ENCODE peak calls at places on chromosome 18, in five cellular contexts. N is D721Med, J is PC-3, D is AG09309, U is astrocyte. I is an unnamed sample.

GRCh38 chr18:21907451-21907850 is 166.9 kb downstream of the MIB1 start:
- DNase-seq in N (no peak), J (no peak), D (no peak), U (no peak), I (no peak)

GRCh38 chr18:22176622-22177495 is 7.5 kb downstream of the GATA6 start:
- DNase-seq in N (no peak), J (no peak), D (no peak), U (no peak), I (no peak)

GRCh38 chr18:3717626-3718025 is 267.7 kb downstream of the TGIF1 start:
- DNase-seq in N (no peak), J (no peak), D (no peak), U (no peak), I (no peak)

GRCh38 chr18:35713545-35713944 is 132.0 kb downstream of the GALNT1 start:
- DNase-seq in N (no peak), J (no peak), D (peak), U (peak), I (no peak)

GRCh38 chr18:33700513-33700976 is 122.5 kb downstream of the ASXL3 start:
- DNase-seq in N (no peak), J (no peak), D (no peak), U (no peak), I (no peak)

GRCh38 chr18:7601249-7601620 is 34.1 kb downstream of the PTPRM start:
- DNase-seq in N (no peak), J (peak), D (no peak), U (peak), I (peak)

GRCh38 chr18:48151421-48152095 is 221.1 kb upstream of the SMAD2 start:
- DNase-seq in N (no peak), J (no peak), D (no peak), U (no peak), I (no peak)

GRCh38 chr18:76488190-76488589 is 6.9 kb downstream of the ZNF516 start:
- DNase-seq in N (no peak), J (no peak), D (no peak), U (peak), I (no peak)

GRCh38 chr18:76369791-76370555 is 125.1 kb downstream of the ZNF516 start:
- DNase-seq in N (no peak), J (no peak), D (no peak), U (no peak), I (no peak)

GRCh38 chr18:73296686-73297085 is 428.9 kb upstream of the NETO1 start:
- DNase-seq in N (no peak), J (peak), D (no peak), U (no peak), I (peak)

GRCh38 chr18:111292-112014 is 46.9 kb upstream of the USP14 start:
- DNase-seq in N (peak), J (peak), D (no peak), U (peak), I (peak)

GRCh38 chr18:31598021-31598805 is 6.5 kb downstream of the TTR start:
- DNase-seq in N (no peak), J (no peak), D (no peak), U (no peak), I (no peak)

GRCh38 chr18:2655153-2655953 is at the start of gene SMCHD1:
- DNase-seq in N (peak), J (peak), D (no peak), U (peak), I (peak)

GRCh38 chr18:13614701-13615288 is 111.6 kb downstream of the FAM210A start:
- DNase-seq in N (no peak), J (no peak), D (no peak), U (no peak), I (no peak)

GRCh38 chr18:74929110-74929509 is 279.8 kb downstream of the PTGR3 start:
- DNase-seq in N (no peak), J (no peak), D (no peak), U (no peak), I (no peak)

GRCh38 chr18:45636110-45636509 is 20.8 kb downstream of the SLC14A2 start:
- DNase-seq in N (no peak), J (no peak), D (no peak), U (no peak), I (no peak)

GRCh38 chr18:48878471-48878870 is 72.3 kb downstream of the SMAD7 start:
- DNase-seq in N (no peak), J (no peak), D (no peak), U (no peak), I (no peak)

GRCh38 chr18:45962461-45962860 is 4.7 kb downstream of the EPG5 start:
- DNase-seq in N (no peak), J (peak), D (no peak), U (peak), I (peak)

GRCh38 chr18:74390900-74391299 is 66.2 kb downstream of the DIPK1C start:
- DNase-seq in N (no peak), J (no peak), D (no peak), U (no peak), I (no peak)

GRCh38 chr18:60684843-60685513 is 312.4 kb upstream of the MC4R start:
- DNase-seq in N (no peak), J (peak), D (peak), U (peak), I (peak)

GRCh38 chr18:28594034-28594433 is 417.1 kb upstream of the CDH2 start:
- DNase-seq in N (no peak), J (peak), D (no peak), U (peak), I (no peak)

GRCh38 chr18:74694436-74694835 is 96.8 kb downstream of the ZNF407 start:
- DNase-seq in N (no peak), J (no peak), D (no peak), U (no peak), I (no peak)

GRCh38 chr18:3924455-3924854 is 474.5 kb downstream of the TGIF1 start:
- DNase-seq in N (no peak), J (no peak), D (no peak), U (no peak), I (no peak)

GRCh38 chr18:48297139-48297538 is 112.0 kb downstream of the ZBTB7C start:
- DNase-seq in N (no peak), J (peak), D (no peak), U (no peak), I (no peak)

GRCh38 chr18:31819106-31819924 is 58.6 kb upstream of the SLC25A52 start:
- DNase-seq in N (no peak), J (peak), D (peak), U (peak), I (peak)

GRCh38 chr18:38790303-38790702 is 1224.7 kb upstream of the CELF4 start:
- DNase-seq in N (no peak), J (peak), D (no peak), U (no peak), I (peak)

GRCh38 chr18:43248610-43249249 is 28.6 kb downstream of the SYT4 start:
- DNase-seq in N (no peak), J (no peak), D (no peak), U (no peak), I (no peak)

GRCh38 chr18:23291456-23292205 is 156.3 kb downstream of the CABLES1 start:
- DNase-seq in N (no peak), J (peak), D (peak), U (peak), I (peak)

GRCh38 chr18:73708596-73708995 is 439.0 kb downstream of the FBXO15 start:
- DNase-seq in N (no peak), J (no peak), D (no peak), U (no peak), I (no peak)

GRCh38 chr18:62790836-62791772 is 75.8 kb downstream of the PHLPP1 start:
- DNase-seq in N (no peak), J (no peak), D (peak), U (peak), I (no peak)

GRCh38 chr18:25349926-25350560 is 1.9 kb downstream of the ZNF521 start:
- DNase-seq in N (no peak), J (no peak), D (no peak), U (no peak), I (no peak)

GRCh38 chr18:63158676-63159291 is 160.8 kb downstream of the BCL2 start:
- DNase-seq in N (no peak), J (no peak), D (no peak), U (no peak), I (no peak)

DNA sequence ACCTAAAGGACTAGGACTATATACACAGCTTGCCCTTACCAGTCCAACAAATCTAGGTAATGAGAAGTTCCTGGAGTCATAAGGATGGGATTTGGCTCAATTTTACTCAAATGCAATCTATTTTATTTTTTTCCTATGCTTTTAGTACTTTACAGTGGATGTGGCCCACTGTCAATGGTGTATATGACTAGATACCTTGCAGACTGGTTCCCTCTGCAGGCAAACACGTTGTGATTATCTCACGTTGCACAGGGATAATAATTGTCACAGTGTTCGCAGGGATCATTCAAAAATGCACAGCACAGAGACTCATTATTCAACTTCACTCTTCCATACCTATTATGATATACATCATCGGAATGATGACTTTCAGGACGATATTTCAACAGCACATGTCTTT is 359.7 kb downstream of the MBD2 start:
- DNase-seq in N (no peak), J (peak), D (no peak), U (no peak), I (peak)
- TF ChIP-seq CTCF in N (no peak), J (peak), D (no peak), U (no peak), I (peak)

GRCh38 chr18:5416112-5416511 is 120.6 kb upstream of the ZBTB14 start:
- DNase-seq in N (no peak), J (no peak), D (no peak), U (no peak), I (no peak)

GRCh38 chr18:5414546-5414945 is 119.0 kb upstream of the ZBTB14 start:
- DNase-seq in N (no peak), J (no peak), D (no peak), U (no peak), I (no peak)

GRCh38 chr18:5417342-5417741 is 121.8 kb upstream of the ZBTB14 start:
- DNase-seq in N (no peak), J (no peak), D (no peak), U (no peak), I (no peak)

GRCh38 chr18:5415035-5415434 is 119.5 kb upstream of the ZBTB14 start:
- DNase-seq in N (no peak), J (no peak), D (no peak), U (no peak), I (no peak)

GRCh38 chr18:5415665-5416064 is 120.1 kb upstream of the ZBTB14 start:
- DNase-seq in N (no peak), J (no peak), D (no peak), U (no peak), I (no peak)
- TF ChIP-seq CTCF in N (no peak), J (no peak), D (no peak), U (no peak), I (no peak)

GRCh38 chr18:68909579-68909978 is 111.7 kb downstream of the CCDC102B start:
- DNase-seq in N (no peak), J (no peak), D (no peak), U (no peak), I (no peak)
- TF ChIP-seq CTCF in N (no peak), J (no peak), D (no peak), U (no peak), I (no peak)

DNA sequence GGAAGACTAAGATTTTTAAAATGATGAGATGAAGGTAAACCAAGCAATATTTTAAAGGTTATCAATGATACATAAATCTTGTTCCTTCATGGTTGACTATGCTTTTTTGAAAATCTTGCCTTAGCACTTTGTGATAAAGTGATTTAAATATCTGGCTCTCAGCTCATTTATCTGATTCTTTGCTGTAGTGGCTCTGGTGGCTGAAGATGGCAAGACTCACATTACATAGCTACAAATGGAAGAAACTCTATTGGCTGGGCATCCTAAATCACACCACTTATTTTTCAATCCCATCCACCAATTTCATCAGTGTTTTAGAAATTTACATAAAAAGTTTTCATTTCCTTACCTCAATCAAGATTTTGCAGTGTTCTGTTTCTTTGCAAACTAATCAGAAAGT is 16.6 kb upstream of the APCDD1 start:
- DNase-seq in N (no peak), J (no peak), D (no peak), U (no peak), I (no peak)
- TF ChIP-seq CTCF in N (no peak), J (no peak), D (peak), U (no peak), I (no peak)

GRCh38 chr18:79384834-79385233 is 10.9 kb upstream of the NFATC1 start:
- DNase-seq in N (no peak), J (no peak), D (no peak), U (no peak), I (no peak)

GRCh38 chr18:79385326-79385725 is 10.4 kb upstream of the NFATC1 start:
- DNase-seq in N (no peak), J (no peak), D (no peak), U (no peak), I (no peak)

GRCh38 chr18:79382681-79383387 is 12.9 kb upstream of the NFATC1 start:
- DNase-seq in N (no peak), J (peak), D (no peak), U (no peak), I (no peak)

GRCh38 chr18:79383388-79384056 is 12.2 kb upstream of the NFATC1 start:
- DNase-seq in N (peak), J (no peak), D (no peak), U (no peak), I (no peak)

DNA sequence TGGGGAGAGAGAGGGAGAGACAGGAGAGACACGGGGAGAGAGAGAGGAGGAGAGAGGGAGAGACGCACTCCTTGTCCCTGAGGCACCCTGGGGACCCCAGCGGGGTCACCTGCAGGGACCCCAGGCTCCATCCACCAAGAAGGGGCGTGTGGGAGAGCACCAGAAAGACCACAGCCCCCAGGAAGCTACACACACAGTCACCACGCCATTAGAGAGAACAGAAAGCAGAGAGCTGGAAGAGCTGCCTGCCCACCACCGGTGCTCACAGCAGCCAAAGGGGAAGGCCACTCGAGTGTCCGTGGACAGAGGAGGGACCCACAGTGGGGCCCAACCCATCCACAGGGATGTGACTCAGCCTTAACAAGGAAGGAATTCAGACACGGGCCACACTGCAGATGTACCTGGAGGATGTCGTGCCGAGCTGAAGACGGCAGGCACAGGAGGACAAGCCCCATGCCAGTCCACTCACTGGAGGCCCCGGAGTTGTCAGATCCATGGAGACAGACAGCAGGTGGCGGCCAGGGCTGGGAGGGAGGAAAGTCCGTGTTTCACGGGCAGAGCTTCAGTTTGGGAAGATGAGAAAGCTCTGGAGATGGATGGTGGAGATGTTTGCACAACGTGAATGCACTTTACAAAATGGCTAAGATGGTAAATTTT is 11.5 kb upstream of the NFATC1 start:
- DNase-seq in N (peak), J (peak), D (no peak), U (no peak), I (no peak)
- TF ChIP-seq CTCF in N (no peak), J (no peak), D (no peak), U (no peak), I (no peak)

I was measured in MCF 10A.